ENCODE peak calls at places on chromosomes 12 and 14, in four cellular contexts. G is HepG2, O is GM12878, L is K562. I is an unnamed sample.

GRCh38 chr12:130114952-130115351 is 47.3 kb upstream of the FZD10 start:
- DNase-seq in G (no peak), O (no peak), L (no peak), I (no peak)

GRCh38 chr14:91891721-91892220 is 24.4 kb upstream of the TC2N start:
- DNase-seq in G (no peak), O (no peak), L (no peak), I (no peak)

GRCh38 chr12:4900327-4900726 is 9.4 kb upstream of the KCNA1 start:
- DNase-seq in G (no peak), O (no peak), L (no peak), I (no peak)

GRCh38 chr12:102631274-102631673 is 150.9 kb upstream of the IGF1 start:
- DNase-seq in G (no peak), O (no peak), L (no peak), I (no peak)

GRCh38 chr14:37610945-37611523 is 15.6 kb downstream of the TTC6 start:
- DNase-seq in G (no peak), O (no peak), L (no peak), I (no peak)

GRCh38 chr14:25006961-25007795 is 42.8 kb downstream of the STXBP6 start:
- DNase-seq in G (peak), O (no peak), L (no peak), I (no peak)

GRCh38 chr12:109880049-109880931 is at the start of gene GLTP:
- DNase-seq in G (peak), O (no peak), L (peak), I (peak)

GRCh38 chr12:4116251-4117111 is 157.1 kb upstream of the CCND2 start:
- DNase-seq in G (peak), O (no peak), L (no peak), I (no peak)

GRCh38 chr14:37186865-37187264 is 10.9 kb upstream of the MIPOL1 start:
- DNase-seq in G (no peak), O (no peak), L (no peak), I (no peak)

GRCh38 chr14:22596354-22596879 is 1.7 kb upstream of the ABHD4 start:
- DNase-seq in G (no peak), O (no peak), L (no peak), I (no peak)

GRCh38 chr14:22597265-22597664 is 835 bp upstream of the ABHD4 start:
- DNase-seq in G (no peak), O (no peak), L (peak), I (no peak)

GRCh38 chr14:22594156-22594716 is 3.9 kb upstream of the ABHD4 start:
- DNase-seq in G (no peak), O (no peak), L (no peak), I (no peak)

GRCh38 chr14:22589096-22589839 is at the start of gene DAD1:
- DNase-seq in G (peak), O (peak), L (peak), I (peak)

DNA sequence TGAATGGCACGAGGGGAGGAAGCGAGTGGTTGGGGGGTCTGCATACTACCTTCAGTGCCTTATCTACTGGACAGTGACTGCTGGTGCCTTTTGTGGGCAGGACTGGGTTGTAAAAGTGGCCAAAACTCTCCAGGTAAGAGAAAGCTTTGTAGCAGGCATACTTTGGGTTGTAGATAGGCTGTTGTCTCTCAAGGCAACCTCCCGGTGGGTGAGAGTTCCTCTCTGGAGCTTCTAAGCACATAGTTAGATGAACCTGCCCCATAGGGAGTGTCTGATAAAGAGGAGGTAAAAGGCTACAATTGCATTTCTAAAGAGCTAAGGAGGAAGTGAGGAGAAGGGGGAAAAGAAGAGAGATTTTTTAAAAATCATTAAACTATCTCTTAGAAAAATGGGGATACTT is 4.2 kb upstream of the DAD1 start:
- DNase-seq in G (no peak), O (no peak), L (no peak), I (no peak)
- TF ChIP-seq GABPA in G (no peak), O (no peak), L (no peak), I (no peak)

DNA sequence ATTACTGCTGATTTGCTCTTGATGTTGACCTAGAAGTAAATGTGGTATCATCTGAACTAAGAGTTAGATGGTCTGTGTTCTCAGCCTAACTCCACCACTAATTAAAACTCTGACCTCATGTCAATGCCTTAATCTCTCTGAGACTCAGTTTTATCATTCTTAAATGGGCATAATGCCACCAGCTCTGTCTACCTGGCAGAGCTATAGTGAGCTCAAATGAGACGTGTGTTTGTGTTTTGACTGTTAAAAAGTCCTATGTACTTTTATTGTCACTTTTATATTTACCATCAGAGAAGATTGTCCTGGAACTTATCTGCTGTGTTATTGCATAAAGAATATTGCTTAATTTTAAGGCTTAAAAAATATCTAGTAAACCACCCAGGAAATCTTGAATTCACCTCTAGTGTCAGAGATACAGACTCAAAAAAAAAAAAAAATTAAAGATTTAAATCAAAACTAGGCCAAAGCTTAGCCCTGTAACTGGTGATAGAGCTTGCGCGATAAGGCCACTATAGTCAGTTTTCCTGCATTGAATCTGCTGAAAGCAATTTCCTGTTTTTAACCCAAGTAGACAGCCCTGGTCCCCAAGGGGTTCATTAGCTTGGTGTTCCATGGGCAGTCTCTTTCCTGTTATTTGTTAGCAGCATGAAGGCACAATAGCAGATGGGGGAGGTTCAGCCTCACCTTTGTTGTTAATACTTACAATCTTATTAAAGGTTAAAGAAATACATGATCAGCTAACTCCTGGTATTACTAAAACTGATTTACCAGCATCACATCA is 261.8 kb downstream of the ATP23 start:
- DNase-seq in G (no peak), O (no peak), L (no peak), I (no peak)
- TF ChIP-seq POLR2AphosphoS5 in G (no peak), O (no peak), L (no peak), I (no peak)

DNA sequence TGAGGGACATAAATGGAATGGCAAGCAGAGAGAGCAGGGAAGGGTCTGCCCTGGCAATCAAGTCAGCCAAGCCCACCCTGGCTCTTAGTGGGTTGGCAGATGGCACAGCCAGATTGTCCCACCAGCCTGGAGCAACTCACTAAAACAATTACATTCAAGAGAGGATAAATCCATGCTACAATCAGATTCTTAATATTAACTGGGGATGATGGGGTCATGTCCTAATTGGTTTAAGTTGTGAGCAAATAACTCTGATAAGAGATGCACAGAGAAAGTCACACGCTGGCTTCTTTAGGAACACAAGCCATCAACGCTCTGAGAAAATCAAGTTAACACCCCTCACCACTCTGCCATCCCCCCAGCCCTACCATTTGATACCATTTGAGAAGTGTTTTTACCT is 2.7 kb upstream of the PELI2 start:
- DNase-seq in G (no peak), O (no peak), L (no peak), I (no peak)
- TF ChIP-seq GABPA in G (no peak), O (no peak), L (no peak), I (no peak)

GRCh38 chr12:105676694-105677093 is 346.2 kb downstream of the C12orf75 start:
- DNase-seq in G (no peak), O (no peak), L (no peak), I (no peak)
- TF ChIP-seq POLR2AphosphoS5 in G (no peak), O (no peak), L (no peak), I (no peak)

DNA sequence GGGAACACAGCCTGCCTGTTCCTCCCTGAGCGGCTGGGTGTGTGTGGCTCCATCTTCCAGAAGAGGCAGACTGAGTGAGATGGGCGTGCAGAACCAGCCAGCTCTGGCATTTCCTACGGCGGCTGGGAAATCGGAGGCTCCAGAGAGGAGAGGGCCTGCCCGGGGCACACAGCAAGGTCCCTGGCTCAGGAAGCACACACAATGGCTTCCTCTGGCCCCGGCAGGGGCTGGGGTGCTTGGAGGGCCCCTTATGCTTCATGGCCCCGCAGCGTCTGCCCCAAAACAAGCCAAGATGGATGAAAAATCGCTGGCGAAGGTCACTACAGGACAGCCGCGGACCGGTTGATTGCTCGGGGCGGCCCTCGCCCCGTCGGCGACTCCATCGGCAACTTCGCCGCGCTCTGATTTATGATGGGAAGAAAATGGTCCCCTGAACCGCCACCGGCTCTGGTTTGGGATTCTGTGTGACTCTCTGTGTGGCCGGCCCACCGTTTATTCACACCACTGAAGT is 191.5 kb upstream of the C14orf180 start:
- DNase-seq in G (no peak), O (no peak), L (no peak), I (no peak)
- TF ChIP-seq GABPA in G (no peak), O (no peak), L (no peak), I (no peak)

DNA sequence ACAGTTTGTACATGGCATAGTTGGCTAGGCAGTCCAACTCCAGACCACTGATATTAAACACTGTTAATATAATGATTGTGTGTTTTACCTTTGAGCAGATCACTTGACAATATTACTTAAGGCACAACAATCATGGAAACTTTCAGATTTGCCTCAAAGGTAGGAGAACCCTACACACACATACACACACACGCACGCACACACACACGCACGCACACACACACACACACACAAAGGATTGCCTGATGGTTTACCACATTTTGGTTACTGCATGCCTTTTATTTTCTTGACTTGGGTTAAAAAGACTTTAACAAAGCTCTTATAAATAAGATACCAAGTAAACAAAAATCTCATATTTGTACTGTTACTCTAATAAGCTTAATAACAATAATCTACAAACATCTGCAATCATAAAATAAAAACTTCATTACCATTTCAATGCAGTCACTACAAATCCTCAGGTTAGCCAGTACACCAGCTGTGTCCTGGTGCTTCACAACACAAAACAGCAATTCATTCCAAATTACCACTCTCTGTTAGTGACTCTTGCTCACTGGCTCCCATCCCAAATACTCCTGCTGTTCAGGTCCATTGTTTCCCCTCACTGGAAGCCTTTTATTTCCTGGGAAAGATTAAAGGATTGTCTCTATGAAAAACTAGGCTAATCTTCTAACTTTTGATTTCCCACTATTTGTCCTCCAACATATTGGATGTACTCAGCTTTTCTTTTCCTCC is 175.2 kb upstream of the ATP2B1 start:
- DNase-seq in G (no peak), O (no peak), L (no peak), I (no peak)
- TF ChIP-seq POLR2AphosphoS5 in G (no peak), O (no peak), L (no peak), I (no peak)

I was measured in HL-60.